ENCODE peak calls at places on chromosomes 2 and 18, in eight cellular contexts. H, Q, Y, W, U, D, B and T are unnamed samples.

GRCh38 chr2:160242863-160243552 is 42.9 kb upstream of the ITGB6 start:
- DNase-seq in H (no peak), Q (no peak), Y (no peak), W (no peak), U (no peak), D (no peak), B (no peak), T (no peak)

GRCh38 chr2:160612266-160612864 is 118.8 kb upstream of the RBMS1 start:
- DNase-seq in H (no peak), Q (no peak), Y (no peak), W (no peak), U (no peak), D (no peak), B (no peak), T (no peak)

GRCh38 chr18:61333746-61334490 is 688 bp downstream of the CDH20 start:
- DNase-seq in H (no peak), Q (peak; percentile 5), Y (no peak), W (no peak), U (no peak), D (no peak), B (no peak), T (no peak)

GRCh38 chr2:75454221-75454620 is 106.5 kb downstream of the EVA1A start:
- DNase-seq in H (no peak), Q (no peak), Y (no peak), W (no peak), U (no peak), D (no peak), B (no peak), T (no peak)

GRCh38 chr18:37717656-37718055 is 152.1 kb upstream of the CELF4 start:
- DNase-seq in H (no peak), Q (no peak), Y (no peak), W (no peak), U (no peak), D (no peak), B (no peak), T (no peak)

GRCh38 chr2:32403782-32404181 is 47.0 kb downstream of the BIRC6 start:
- DNase-seq in H (no peak), Q (no peak), Y (no peak), W (no peak), U (no peak), D (no peak), B (no peak), T (no peak)

GRCh38 chr2:96940991-96941775 is 45.2 kb downstream of the FAM178B start:
- DNase-seq in H (no peak), Q (no peak), Y (no peak), W (no peak), U (no peak), D (no peak), B (no peak), T (no peak)

GRCh38 chr2:113762377-113763118 is 6.1 kb upstream of the SLC35F5 start:
- DNase-seq in H (no peak), Q (peak; percentile 19), Y (no peak), W (no peak), U (no peak), D (no peak), B (no peak), T (no peak)

GRCh38 chr2:54587439-54588016 is 131.4 kb downstream of the SPTBN1 start:
- DNase-seq in H (no peak), Q (no peak), Y (no peak), W (no peak), U (no peak), D (no peak), B (no peak), T (no peak)

GRCh38 chr2:70482401-70482800 is 71.2 kb downstream of the TGFA start:
- DNase-seq in H (no peak), Q (no peak), Y (no peak), W (no peak), U (no peak), D (no peak), B (no peak), T (no peak)

GRCh38 chr2:111628221-111628620 is 255.8 kb downstream of the ANAPC1 start:
- DNase-seq in H (no peak), Q (no peak), Y (no peak), W (no peak), U (no peak), D (no peak), B (no peak), T (no peak)

GRCh38 chr2:59301466-59302402 is 1060.6 kb upstream of the FANCL start:
- DNase-seq in H (peak; percentile 17), Q (peak; percentile 62), Y (peak; percentile 70), W (peak; percentile 12), U (no peak), D (peak; percentile 15), B (peak; percentile 34), T (peak; percentile 42)

GRCh38 chr2:63581266-63581961 is 6.9 kb downstream of the WDPCP start:
- DNase-seq in H (no peak), Q (peak; percentile 49), Y (no peak), W (no peak), U (no peak), D (no peak), B (no peak), T (no peak)

GRCh38 chr18:11982981-11983380 is 1.7 kb downstream of the IMPA2 start:
- DNase-seq in H (no peak), Q (no peak), Y (no peak), W (no peak), U (no peak), D (no peak), B (peak; percentile 54), T (no peak)

GRCh38 chr2:23418056-23418455 is 33.1 kb downstream of the KLHL29 start:
- DNase-seq in H (peak; percentile 8), Q (no peak), Y (no peak), W (no peak), U (no peak), D (no peak), B (no peak), T (no peak)

GRCh38 chr18:22951823-22952222 is 18.7 kb downstream of the RBBP8 start:
- DNase-seq in H (no peak), Q (no peak), Y (no peak), W (no peak), U (no peak), D (no peak), B (no peak), T (no peak)

DNA sequence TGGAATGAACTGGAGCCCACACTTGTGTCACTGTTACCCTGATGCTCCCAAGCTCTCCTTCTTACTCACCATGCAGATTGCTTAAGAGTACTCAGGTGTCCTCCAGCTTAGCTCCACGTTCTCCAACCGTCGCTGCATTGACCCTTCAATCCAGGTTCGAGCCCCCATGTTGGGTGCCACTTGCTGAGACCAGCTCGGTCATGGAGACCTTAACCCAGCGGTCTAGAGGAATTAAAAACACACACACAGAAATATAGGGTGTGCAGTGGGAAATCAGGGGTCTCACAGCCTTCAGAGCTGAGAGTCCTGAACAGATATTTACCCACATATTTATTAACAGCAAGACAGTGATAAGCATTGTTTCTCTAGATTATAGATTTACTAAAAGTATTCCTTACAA is 229.1 kb upstream of the APCDD1 start:
- DNase-seq in H (no peak), Q (no peak), Y (no peak), W (no peak), U (no peak), D (no peak), B (no peak), T (no peak)
- H3K9me3 ChIP-seq in H (no peaks in the 10 kb centered on the region), Q (peaks cover 27% of the 10 kb centered on the region), Y (peaks cover 2% of the 10 kb centered on the region), W (peaks cover 9% of the 10 kb centered on the region), U (peaks cover 18% of the 10 kb centered on the region), D (no peaks in the 10 kb centered on the region), B (no peaks in the 10 kb centered on the region), T (peaks cover 8% of the 10 kb centered on the region)

DNA sequence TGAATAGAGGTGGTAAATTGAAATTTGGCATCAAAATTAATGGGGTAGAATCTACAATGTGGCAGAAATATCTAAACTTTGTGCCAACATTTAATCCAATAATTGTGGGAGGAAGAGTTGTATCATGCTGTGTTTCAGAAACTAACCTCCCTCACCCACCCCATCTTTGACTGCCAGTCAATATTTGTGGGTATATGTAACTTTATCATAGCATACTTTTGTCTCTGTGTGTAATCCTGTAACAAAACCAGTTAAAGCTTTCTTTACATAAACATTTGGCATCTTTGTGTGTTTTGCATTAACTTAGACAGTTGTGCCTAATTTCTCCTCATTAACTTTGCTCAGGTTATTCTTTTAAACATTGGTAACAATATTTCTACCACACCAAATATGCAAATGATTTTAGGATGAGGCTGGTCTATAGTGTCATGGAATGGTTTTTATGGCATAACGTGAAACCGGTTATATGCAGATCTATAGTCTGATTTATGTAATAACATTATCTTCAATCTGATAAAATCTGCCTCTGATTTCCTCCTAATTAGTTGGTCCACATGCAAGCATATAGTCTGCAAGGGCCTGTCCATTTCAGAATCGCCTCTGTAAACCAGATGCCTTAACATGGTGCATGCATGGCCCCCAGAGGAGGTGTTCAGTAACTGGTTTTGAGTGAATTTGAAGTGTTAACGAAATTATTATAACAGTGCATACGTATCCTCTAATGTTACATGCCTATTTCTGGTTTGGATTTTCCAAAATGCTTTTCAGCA is 84.3 kb downstream of the ACSL3 start:
- DNase-seq in H (no peak), Q (no peak), Y (no peak), W (no peak), U (no peak), D (no peak), B (no peak), T (no peak)
- H3K4me1 ChIP-seq in H (no peaks in the 10 kb centered on the region), Q (peaks cover 17% of the 10 kb centered on the region), Y (peaks cover 27% of the 10 kb centered on the region), W (peaks cover 4% of the 10 kb centered on the region), U (no peaks in the 10 kb centered on the region), D (peaks cover 3% of the 10 kb centered on the region), B (no peaks in the 10 kb centered on the region), T (no peaks in the 10 kb centered on the region)

GRCh38 chr2:24527536-24527935 is 36.5 kb downstream of the NCOA1 start:
- DNase-seq in H (no peak), Q (no peak), Y (no peak), W (no peak), U (no peak), D (no peak), B (no peak), T (no peak)

DNA sequence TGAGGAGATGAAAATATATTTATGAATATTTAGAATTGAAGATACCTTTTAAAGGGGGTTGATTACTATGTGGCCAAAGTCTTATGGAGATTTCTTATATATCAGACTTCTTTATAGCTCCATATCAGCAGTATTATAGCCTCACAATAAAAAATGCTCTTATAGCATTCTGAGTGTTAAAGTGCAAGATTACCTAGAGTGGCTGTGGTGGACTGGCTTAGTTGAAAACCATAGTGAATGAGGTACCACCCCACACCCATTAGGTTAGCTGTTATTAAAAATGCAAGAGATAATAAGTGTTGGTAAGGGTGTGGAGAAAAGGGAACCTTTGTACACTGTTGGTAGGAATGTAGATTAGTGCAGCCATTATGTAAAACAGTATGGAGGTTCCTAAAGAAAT is 39.7 kb downstream of the NCOA1 start:
- DNase-seq in H (no peak), Q (no peak), Y (no peak), W (no peak), U (no peak), D (no peak), B (no peak), T (no peak)
- H3K9me3 ChIP-seq in H (no peaks in the 10 kb centered on the region), Q (peaks cover 9% of the 10 kb centered on the region), Y (peaks cover 37% of the 10 kb centered on the region), W (no peaks in the 10 kb centered on the region), U (peaks cover 27% of the 10 kb centered on the region), D (no peaks in the 10 kb centered on the region), B (no peaks in the 10 kb centered on the region), T (peaks cover 15% of the 10 kb centered on the region)

DNA sequence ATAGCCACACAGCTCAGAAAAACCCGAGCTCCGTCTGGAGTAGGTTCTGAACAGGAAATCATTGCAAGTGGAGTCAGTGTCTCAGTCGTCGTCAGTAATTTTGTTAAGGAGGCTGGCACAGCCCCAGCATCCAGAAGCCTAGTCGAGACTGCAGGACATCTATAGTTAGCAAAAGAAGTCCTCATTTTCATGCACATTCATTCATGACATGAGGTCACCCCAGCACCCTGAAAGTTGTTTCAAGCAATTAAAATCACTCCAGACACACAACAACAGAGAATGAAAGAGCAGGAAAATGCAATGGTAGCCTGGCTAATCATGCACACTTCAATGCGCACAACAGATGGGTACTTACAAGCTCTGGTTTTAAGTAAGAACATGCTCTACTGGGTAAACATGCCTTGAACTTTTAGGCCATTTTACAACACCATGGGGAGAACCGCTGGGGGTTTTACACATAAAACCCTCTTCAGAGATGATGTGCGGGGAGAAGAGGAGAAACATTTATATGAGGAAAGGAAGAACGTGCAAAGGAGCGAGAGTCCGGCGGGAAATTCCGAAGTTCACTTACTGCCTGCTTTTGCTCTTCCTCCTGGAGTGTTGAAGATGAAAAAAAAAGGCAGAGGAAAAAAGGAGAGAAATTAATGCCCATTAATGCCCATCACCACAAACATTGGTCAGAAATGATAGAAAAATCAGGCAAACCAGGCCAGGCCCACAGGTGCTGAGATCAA is 77.4 kb upstream of the DNMT3A start:
- DNase-seq in H (no peak), Q (no peak), Y (no peak), W (no peak), U (no peak), D (no peak), B (no peak), T (no peak)
- H3K4me1 ChIP-seq in H (no peaks in the 10 kb centered on the region), Q (no peaks in the 10 kb centered on the region), Y (no peaks in the 10 kb centered on the region), W (no peaks in the 10 kb centered on the region), U (no peaks in the 10 kb centered on the region), D (no peaks in the 10 kb centered on the region), B (peaks cover 4% of the 10 kb centered on the region), T (no peaks in the 10 kb centered on the region)